ENCODE peak calls at places on chromosomes 11 and 22, in seven cellular contexts. D is CD8-positive, alpha-beta T cell; X is aorta; B is effector memory CD4-positive, alpha-beta T cell; Y is mammary epithelial cell; P is GM23338; I is sigmoid colon. F is an unnamed sample. For H3K36me3 and H3K27me3, the result is how much of the 10 kb centered on the place peaks cover.

GRCh38 chr11:1930448-1930802 is 10.9 kb downstream of the TNNT3 start:
- DNase-seq in D (no peak), X (no peak), B (no peak), Y (no peak), P (no peak), I (no peak), F (no peak)

GRCh38 chr11:1196516-1197391 is 26.1 kb upstream of the MUC5B start:
- DNase-seq in D (no peak), X (peak), B (no peak), Y (no peak), P (no peak), I (peak), F (no peak)

GRCh38 chr22:18120941-18121340 is 10.3 kb downstream of the TUBA8 start:
- DNase-seq in D (no peak), X (peak), B (no peak), Y (no peak), P (no peak), I (no peak), F (no peak)

GRCh38 chr11:44977493-44977984 is 26.9 kb upstream of the TP53I11 start:
- DNase-seq in D (no peak), X (no peak), B (no peak), Y (no peak), P (peak), I (no peak), F (no peak)

GRCh38 chr11:2251138-2251537 is 19.2 kb downstream of the ASCL2 start:
- DNase-seq in D (no peak), X (no peak), B (no peak), Y (no peak), P (no peak), I (peak), F (no peak)

GRCh38 chr11:35619030-35619753 is 932 bp downstream of the FJX1 start:
- DNase-seq in D (no peak), X (peak), B (no peak), Y (peak), P (peak), I (peak), F (no peak)

GRCh38 chr11:120929090-120929489 is 94.8 kb upstream of the TBCEL start:
- DNase-seq in D (no peak), X (no peak), B (no peak), Y (peak), P (no peak), I (no peak), F (no peak)

GRCh38 chr11:101582242-101583052 is 1.4 kb downstream of the TRPC6 start:
- DNase-seq in D (no peak), X (peak), B (no peak), Y (peak), P (peak), I (no peak), F (no peak)

GRCh38 chr11:65743928-65744698 is 23.5 kb upstream of the RNASEH2C start:
- DNase-seq in D (no peak), X (no peak), B (no peak), Y (no peak), P (peak), I (no peak), F (no peak)

GRCh38 chr11:2693851-2694261 is 5.9 kb downstream of the KCNQ1OT1 start:
- DNase-seq in D (no peak), X (peak), B (no peak), Y (no peak), P (peak), I (peak), F (no peak)

GRCh38 chr11:84140386-84141169 is 854.4 kb upstream of the CCDC90B start:
- DNase-seq in D (no peak), X (no peak), B (no peak), Y (no peak), P (peak), I (no peak), F (no peak)

GRCh38 chr22:31818481-31819392 is 64.9 kb downstream of the DEPDC5 start:
- DNase-seq in D (no peak), X (no peak), B (no peak), Y (peak), P (peak), I (no peak), F (no peak)

GRCh38 chr11:71447791-71448256 is 369 bp downstream of the DHCR7 start:
- DNase-seq in D (no peak), X (no peak), B (peak), Y (peak), P (peak), I (no peak), F (no peak)

GRCh38 chr11:68461284-68461861 is 821 bp downstream of the PPP6R3 start:
- DNase-seq in D (no peak), X (no peak), B (no peak), Y (peak), P (peak), I (no peak), F (no peak)

GRCh38 chr11:23021287-23021863 is 161.1 kb upstream of the CCDC179 start:
- DNase-seq in D (no peak), X (no peak), B (no peak), Y (no peak), P (peak), I (no peak), F (peak)

GRCh38 chr11:94656968-94657367 is 89.8 kb downstream of the PIWIL4 start:
- DNase-seq in D (no peak), X (no peak), B (no peak), Y (no peak), P (peak), I (no peak), F (peak)

GRCh38 chr11:662689-663274 is 25.7 kb downstream of the DRD4 start:
- DNase-seq in D (no peak), X (peak), B (peak), Y (peak), P (peak), I (no peak), F (no peak)

GRCh38 chr11:96205460-96205809 is 137.6 kb downstream of the MAML2 start:
- DNase-seq in D (no peak), X (no peak), B (no peak), Y (no peak), P (no peak), I (no peak), F (no peak)

GRCh38 chr22:49792107-49792506 is 35.6 kb downstream of the BRD1 start:
- DNase-seq in D (no peak), X (no peak), B (no peak), Y (no peak), P (no peak), I (no peak), F (no peak)

GRCh38 chr11:69065136-69065710 is 16.5 kb downstream of the TPCN2 start:
- DNase-seq in D (no peak), X (no peak), B (no peak), Y (no peak), P (no peak), I (no peak), F (no peak)

GRCh38 chr22:50169181-50169759 is 1.3 kb upstream of the PANX2 start:
- DNase-seq in D (no peak), X (no peak), B (no peak), Y (no peak), P (peak), I (peak), F (no peak)

GRCh38 chr11:69567951-69568808 is 72.8 kb upstream of the CCND1 start:
- DNase-seq in D (no peak), X (no peak), B (no peak), Y (peak), P (no peak), I (no peak), F (no peak)

GRCh38 chr22:21755855-21756284 is 20.3 kb upstream of the YPEL1 start:
- DNase-seq in D (no peak), X (peak), B (no peak), Y (peak), P (no peak), I (no peak), F (no peak)

GRCh38 chr11:30774451-30774850 is 188.3 kb upstream of the MPPED2 start:
- DNase-seq in D (no peak), X (no peak), B (no peak), Y (no peak), P (peak), I (no peak), F (peak)

GRCh38 chr11:61911701-61912529 is 5.5 kb downstream of the RAB3IL1 start:
- DNase-seq in D (no peak), X (peak), B (no peak), Y (no peak), P (no peak), I (peak), F (no peak)

GRCh38 chr11:46414466-46414796 is 22.9 kb upstream of the CHRM4 start:
- DNase-seq in D (no peak), X (no peak), B (no peak), Y (no peak), P (no peak), I (no peak), F (no peak)

GRCh38 chr11:72814139-72814830 is at the start of gene ATG16L2:
- DNase-seq in D (peak), X (peak), B (peak), Y (peak), P (peak), I (peak), F (no peak)

GRCh38 chr11:63608353-63609345 is 5.6 kb downstream of the PLAAT3 start:
- DNase-seq in D (no peak), X (no peak), B (no peak), Y (peak), P (no peak), I (peak), F (no peak)

GRCh38 chr22:20577549-20577975 is 70.2 kb downstream of the MED15 start:
- DNase-seq in D (no peak), X (no peak), B (no peak), Y (no peak), P (no peak), I (no peak), F (no peak)

GRCh38 chr22:20575724-20576444 is 68.5 kb downstream of the MED15 start:
- DNase-seq in D (no peak), X (no peak), B (no peak), Y (no peak), P (no peak), I (no peak), F (no peak)

GRCh38 chr22:20577045-20577444 is 69.6 kb downstream of the MED15 start:
- DNase-seq in D (no peak), X (no peak), B (no peak), Y (no peak), P (no peak), I (no peak), F (no peak)

GRCh38 chr22:20574920-20575353 is 67.5 kb downstream of the MED15 start:
- DNase-seq in D (no peak), X (no peak), B (no peak), Y (no peak), P (no peak), I (no peak), F (no peak)

GRCh38 chr22:20576445-20576816 is 69.0 kb downstream of the MED15 start:
- DNase-seq in D (no peak), X (no peak), B (no peak), Y (no peak), P (no peak), I (no peak), F (no peak)
- H3K36me3 ChIP-seq in D (half or more), X (under half), B (half or more), Y (under half), P (under half), I (under half), F (under half)

GRCh38 chr22:44795701-44796630 is 43.6 kb downstream of the ARHGAP8 start:
- DNase-seq in D (no peak), X (no peak), B (no peak), Y (no peak), P (peak), I (no peak), F (no peak)
- H3K27me3 ChIP-seq in D (under half), X (under half), B (under half), Y (under half), P (under half), I (under half), F (under half)

DNA sequence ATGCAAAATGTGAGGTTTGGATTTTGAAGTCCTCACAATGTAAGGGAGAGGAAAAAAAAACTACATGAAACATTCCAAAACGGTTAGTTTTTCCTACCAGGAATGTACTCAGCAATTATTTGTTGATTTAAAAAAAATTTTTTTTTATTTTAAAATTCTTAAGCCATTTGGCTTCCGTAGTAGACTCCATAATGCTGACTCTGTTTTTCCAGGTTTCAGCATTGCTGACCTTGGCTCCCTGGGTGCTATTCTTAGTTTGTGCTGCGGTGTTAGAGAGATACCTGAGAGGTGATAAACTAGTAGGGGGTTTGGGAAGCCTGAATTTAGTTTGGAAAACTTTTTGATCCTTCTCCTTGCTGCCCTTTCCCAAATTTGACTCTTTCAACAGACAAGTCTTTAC is 10.6 kb downstream of the STT3A start:
- DNase-seq in D (no peak), X (no peak), B (no peak), Y (no peak), P (no peak), I (no peak), F (no peak)
- H3K36me3 ChIP-seq in D (half or more), X (under half), B (half or more), Y (half or more), P (half or more), I (half or more), F (under half)

GRCh38 chr22:39688186-39688768 is 117.7 kb downstream of the CACNA1I start:
- DNase-seq in D (no peak), X (no peak), B (no peak), Y (no peak), P (no peak), I (no peak), F (no peak)
- H3K27me3 ChIP-seq in D (under half), X (under half), B (under half), Y (under half), P (under half), I (under half), F (under half)

DNA sequence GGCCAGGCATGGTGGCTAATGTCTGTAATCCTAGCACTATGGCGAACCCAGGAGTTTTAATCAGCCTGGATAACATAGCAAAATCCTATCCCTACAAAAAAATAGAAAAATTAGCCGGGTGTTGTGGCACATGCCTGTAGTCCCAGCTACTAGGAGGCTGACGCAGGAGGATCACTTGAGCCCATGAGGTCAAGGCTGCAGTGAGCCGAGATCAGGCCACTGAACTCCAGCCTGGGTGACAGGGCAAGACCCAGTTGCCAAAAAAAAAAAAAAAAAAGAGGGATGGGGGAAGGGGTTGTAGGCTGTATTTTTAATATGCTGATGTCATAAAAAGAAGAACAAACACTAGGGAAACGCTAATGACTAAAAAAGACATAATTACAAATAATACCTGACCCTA is 12.1 kb downstream of the DDX6 start:
- DNase-seq in D (no peak), X (no peak), B (no peak), Y (no peak), P (no peak), I (no peak), F (no peak)
- H3K36me3 ChIP-seq in D (half or more), X (under half), B (half or more), Y (under half), P (half or more), I (under half), F (under half)

F was measured in iPS DF 6.9.